ENCODE peak calls at places on chromosomes 1 and 21, in nine cellular contexts. H is brain microvascular endothelial cell, Q is PC-3, V is mucosa of descending colon, N is endothelial cell, U is RWPE1, R is fibroblast of lung, E is K562, C is psoas muscle. W is an unnamed sample.

GRCh38 chr1:192158181-192158580 is at the start of gene RGS18:
- DNase-seq in H (no peak), R (peak), V (no peak), E (no peak), C (no peak), U (no peak), N (no peak), Q (no peak), W (no peak)

GRCh38 chr1:10823000-10823401 is 26.6 kb upstream of the CASZ1 start:
- DNase-seq in H (no peak), N (no peak), V (no peak), E (no peak), C (peak), U (no peak), Q (no peak), R (peak), W (no peak)

GRCh38 chr1:235867903-235868469 is 1.3 kb upstream of the LYST start:
- DNase-seq in V (no peak), H (no peak), Q (no peak), U (no peak), C (no peak), R (no peak), E (no peak), N (no peak), W (no peak)

GRCh38 chr1:3126756-3127718 is 58.0 kb downstream of the PRDM16 start:
- DNase-seq in C (no peak), Q (no peak), H (no peak), N (no peak), V (no peak), E (no peak), R (peak), U (no peak), W (no peak)

GRCh38 chr1:245860681-245861552 is 646.2 kb downstream of the SMYD3 start:
- DNase-seq in C (no peak), U (no peak), V (no peak), R (peak), N (no peak), Q (no peak), H (peak), E (no peak), W (no peak)

GRCh38 chr1:167631987-167632680 is 2.1 kb downstream of the RCSD1 start:
- DNase-seq in R (no peak), U (no peak), N (no peak), Q (no peak), V (no peak), E (no peak), H (no peak), C (no peak), W (no peak)

GRCh38 chr1:66648896-66649597 is 103.2 kb upstream of the DYNLT5 start:
- DNase-seq in R (no peak), Q (no peak), C (no peak), N (no peak), V (no peak), U (no peak), E (no peak), H (no peak), W (no peak)

GRCh38 chr21:42027804-42028753 is 17.9 kb upstream of the ZBTB21 start:
- DNase-seq in N (no peak), E (no peak), Q (no peak), H (no peak), R (no peak), C (no peak), U (no peak), V (no peak), W (no peak)

GRCh38 chr1:172472495-172472894 is 28.6 kb upstream of the PIGC start:
- DNase-seq in H (no peak), U (no peak), E (no peak), C (no peak), R (no peak), V (no peak), Q (no peak), N (no peak), W (no peak)

DNA sequence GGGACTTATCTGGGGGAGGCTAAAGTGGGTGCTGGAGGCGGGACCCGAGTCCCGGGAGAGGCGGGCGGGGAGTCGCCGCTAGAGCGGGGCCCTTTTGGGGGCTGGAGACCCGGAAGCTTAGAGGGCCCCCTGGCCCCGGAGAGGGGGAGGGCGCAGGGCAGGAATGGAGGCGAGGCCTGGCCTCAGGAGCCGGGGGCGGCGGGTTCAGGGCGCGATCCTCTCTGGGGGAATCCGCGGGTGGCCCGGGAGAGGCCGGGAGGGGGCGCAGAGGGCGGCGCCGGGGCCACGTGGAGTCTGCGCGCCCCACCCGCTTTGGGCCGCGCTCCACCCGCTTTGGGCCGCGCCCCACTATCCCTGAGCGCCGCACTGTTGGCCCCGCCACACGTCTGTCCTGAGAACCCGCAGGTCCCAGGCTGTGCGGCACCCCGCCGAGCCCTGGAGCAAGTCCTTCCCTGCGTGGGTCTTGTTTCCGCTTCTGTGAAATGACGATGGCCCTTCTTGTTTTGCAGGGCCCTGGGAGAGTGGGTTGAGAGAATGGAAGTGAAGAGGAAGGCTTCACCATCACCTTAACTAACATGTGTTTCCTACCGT is 84.4 kb downstream of the NKAIN1 start:
- DNase-seq in Q (peak), C (peak), R (peak), N (peak), V (no peak), H (peak), U (peak), E (peak), W (no peak)
- TF ChIP-seq CTCF in Q (peak), C (peak), R (peak), N (no peak), V (no peak), H (peak), U (peak), E (peak), W (no peak)

GRCh38 chr21:36179145-36179544 is 22.5 kb downstream of the DOP1B start:
- DNase-seq in V (no peak), N (no peak), H (no peak), E (no peak), Q (no peak), U (no peak), R (peak), C (no peak), W (no peak)
- TF ChIP-seq CTCF in V (no peak), N (no peak), H (no peak), E (no peak), Q (no peak), U (no peak), R (no peak), C (no peak), W (no peak)

DNA sequence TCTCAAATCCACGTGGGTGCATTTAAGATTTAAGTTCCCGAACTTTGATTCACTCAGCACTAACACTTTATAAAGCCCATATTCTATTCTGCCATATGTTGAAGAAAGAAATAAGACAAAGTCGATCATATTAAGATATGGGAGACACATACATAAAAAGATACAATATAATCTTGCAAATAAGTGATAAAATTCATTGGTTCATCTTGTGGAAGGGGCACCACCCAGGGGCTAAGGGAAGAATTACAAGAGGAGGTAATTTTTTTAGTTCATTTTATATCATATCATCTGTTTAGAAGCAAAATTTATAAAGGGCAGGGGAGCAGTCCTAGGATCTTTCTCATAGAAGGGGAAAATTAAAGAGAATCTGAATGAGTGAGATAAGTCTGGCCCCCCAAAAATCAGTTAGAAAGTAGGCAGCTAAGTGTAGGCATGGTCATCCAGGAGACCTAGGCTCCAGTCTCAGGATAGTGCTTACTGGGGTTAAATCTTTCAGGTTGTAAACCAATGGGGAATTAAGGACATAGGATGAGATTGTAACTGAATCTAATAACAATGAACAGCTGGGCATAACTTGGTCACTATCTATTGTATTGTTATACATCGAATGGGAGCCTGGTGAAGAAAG is 124.2 kb upstream of the L1TD1 start:
- DNase-seq in Q (peak), C (no peak), V (no peak), N (peak), R (peak), U (peak), E (peak), H (peak), W (no peak)
- TF ChIP-seq CTCF in Q (peak), C (peak), V (no peak), N (peak), R (peak), U (peak), E (no peak), H (peak), W (no peak)

DNA sequence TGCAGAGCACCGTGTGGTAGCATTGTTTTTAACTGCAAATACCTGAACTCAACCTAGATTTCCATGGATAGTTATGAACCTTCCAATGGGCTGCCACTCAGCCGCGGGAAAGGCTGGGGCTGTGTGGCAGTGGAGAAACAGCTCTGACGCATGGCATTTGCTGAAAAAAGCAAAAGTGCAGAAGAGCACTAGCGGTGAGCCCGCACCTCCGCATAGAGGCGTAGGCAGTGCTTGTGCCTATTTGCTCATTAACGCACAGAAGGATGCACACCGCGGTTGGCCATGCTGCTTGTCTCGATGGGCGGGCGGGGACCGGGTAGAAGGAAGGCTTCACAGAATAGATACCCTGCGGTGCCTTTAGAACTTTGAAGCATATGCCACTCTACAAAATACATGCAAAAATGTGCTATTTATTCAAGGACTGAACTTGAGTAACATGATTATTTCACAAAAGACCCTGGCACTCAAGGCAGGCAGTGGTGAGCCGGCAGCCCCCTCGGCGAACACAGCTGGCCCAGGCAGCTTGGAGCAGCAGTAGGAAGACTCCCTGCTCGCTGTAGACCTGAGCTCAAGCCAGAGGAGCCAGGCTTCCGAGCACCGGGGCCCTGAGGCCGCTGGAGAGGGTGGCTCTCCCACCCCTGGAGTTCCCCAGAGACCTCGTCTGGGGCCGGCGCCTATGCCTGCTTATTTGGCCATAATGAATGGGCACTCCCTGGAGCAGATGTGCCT is 71.6 kb downstream of the SIK1 start:
- DNase-seq in Q (no peak), N (no peak), R (no peak), U (no peak), E (no peak), C (no peak), H (no peak), V (no peak), W (no peak)
- TF ChIP-seq CTCF in Q (no peak), N (no peak), R (no peak), U (no peak), E (no peak), C (no peak), H (no peak), V (no peak), W (no peak)

GRCh38 chr1:56513095-56513494 is 66.3 kb downstream of the PLPP3 start:
- DNase-seq in R (no peak), E (no peak), C (no peak), H (no peak), N (peak), U (no peak), V (no peak), Q (no peak), W (no peak)
- TF ChIP-seq CTCF in R (no peak), E (no peak), C (no peak), H (no peak), N (no peak), U (no peak), V (no peak), Q (no peak), W (no peak)

DNA sequence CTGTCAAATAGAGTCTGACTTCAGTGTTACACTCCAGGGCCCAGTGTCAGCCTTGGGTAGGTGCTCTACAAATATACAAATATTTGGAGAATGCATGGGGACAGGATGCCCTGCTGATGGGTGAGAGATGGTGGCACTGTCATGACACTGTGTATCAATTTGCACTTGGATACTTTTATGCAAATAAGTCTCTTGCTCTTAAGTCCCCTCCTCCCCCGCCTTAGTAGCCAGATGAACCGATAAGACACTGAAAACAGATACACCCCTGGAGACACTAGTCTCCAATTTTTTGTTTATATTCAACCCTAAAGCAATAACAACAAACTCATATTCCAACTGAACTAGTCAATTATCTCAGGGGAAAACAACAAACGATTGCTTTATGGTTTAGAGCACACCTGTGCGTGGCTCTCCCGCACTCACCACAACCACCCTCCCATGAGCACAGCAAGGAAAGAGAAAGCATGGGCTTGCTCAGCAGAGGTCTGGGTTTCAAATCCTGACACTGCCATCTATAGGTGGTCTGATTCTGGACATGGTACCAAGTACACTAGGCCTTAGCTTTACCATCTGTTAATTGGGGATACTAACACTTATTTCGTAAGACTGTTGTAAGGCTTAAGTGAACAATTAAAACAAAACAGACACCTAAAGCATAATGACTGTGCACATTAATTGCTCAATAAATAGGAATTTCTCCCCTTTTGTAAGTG is 50.3 kb downstream of the HIVEP3 start:
- DNase-seq in E (no peak), C (no peak), N (no peak), Q (peak), H (no peak), U (no peak), R (no peak), V (no peak), W (no peak)
- TF ChIP-seq CTCF in E (no peak), C (peak), N (no peak), Q (peak), H (peak), U (no peak), R (no peak), V (no peak), W (no peak)

DNA sequence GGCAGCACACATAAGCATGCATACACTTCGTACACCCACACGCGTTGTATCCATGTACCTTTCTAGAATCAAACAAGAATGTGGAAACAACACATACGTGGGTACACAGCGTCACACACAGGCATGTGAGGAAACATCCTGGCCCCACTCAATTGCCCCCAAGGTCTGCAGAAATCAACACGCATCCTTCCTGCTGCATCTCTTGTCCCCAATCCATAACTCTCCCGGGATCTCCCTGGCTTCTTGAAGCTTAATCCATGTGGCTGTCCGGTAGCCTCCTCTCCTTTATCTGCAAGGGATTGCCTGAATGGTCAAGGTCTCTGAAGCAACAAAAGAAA is 5.5 kb upstream of the TBX15 start:
- DNase-seq in R (no peak), U (no peak), Q (no peak), N (no peak), H (no peak), C (no peak), E (no peak), V (no peak), W (no peak)
- TF ChIP-seq CTCF in R (no peak), U (no peak), Q (no peak), N (no peak), H (no peak), C (no peak), E (no peak), V (no peak), W (no peak)

GRCh38 chr1:25610822-25611630 is 5.6 kb upstream of the MAN1C1 start:
- DNase-seq in H (no peak), N (no peak), V (no peak), E (no peak), R (peak), C (no peak), Q (peak), U (no peak), W (no peak)

GRCh38 chr1:25607123-25607522 is 9.5 kb upstream of the MAN1C1 start:
- DNase-seq in Q (no peak), H (no peak), R (no peak), U (no peak), C (no peak), N (no peak), E (no peak), V (no peak), W (no peak)

GRCh38 chr1:25609921-25610320 is 6.7 kb upstream of the MAN1C1 start:
- DNase-seq in N (no peak), R (peak), V (no peak), E (no peak), U (no peak), Q (no peak), C (no peak), H (no peak), W (no peak)

GRCh38 chr1:25611843-25612242 is 4.7 kb upstream of the MAN1C1 start:
- DNase-seq in E (no peak), Q (no peak), R (no peak), N (no peak), V (no peak), U (no peak), H (no peak), C (no peak), W (no peak)

GRCh38 chr1:25608488-25609178 is 8.0 kb upstream of the MAN1C1 start:
- DNase-seq in E (peak), V (peak), C (peak), U (peak), R (peak), N (peak), Q (peak), H (peak), W (peak)
- TF ChIP-seq CTCF in E (peak), V (peak), C (peak), U (peak), R (peak), N (peak), Q (peak), H (peak), W (peak)

GRCh38 chr1:150829751-150830150 is 21.7 kb upstream of the CTSK start:
- DNase-seq in C (no peak), N (no peak), R (no peak), E (peak), H (no peak), Q (peak), V (no peak), U (no peak), W (no peak)
- TF ChIP-seq CTCF in C (peak), N (peak), R (peak), E (peak), H (peak), Q (peak), V (no peak), U (peak), W (no peak)